ENCODE peak calls at places on chromosome 9, in nine cellular contexts. T is sciatic nerve; J is chondrocyte; R is hippocampal formation; D is AG20443; M is effector memory CD8-positive, alpha-beta T cell; X is DMS153; Y is anterior cingulate cortex; V is lower leg skin. O is an unnamed sample.

GRCh38 chr9:100028201-100028784 is 70.5 kb downstream of the ERP44 start:
- DNase-seq in T (peak), J (no peak), R (peak), D (peak), M (peak), X (peak), Y (peak), V (peak), O (peak)

GRCh38 chr9:134346151-134346550 is 19.9 kb downstream of the RXRA start:
- DNase-seq in T (no peak), J (no peak), R (no peak), D (peak), M (no peak), X (no peak), Y (no peak), V (no peak), O (no peak)

GRCh38 chr9:133701321-133701980 is 36.7 kb downstream of the SARDH start:
- DNase-seq in T (peak), J (peak), R (peak), D (no peak), M (peak), X (no peak), Y (peak), V (no peak), O (no peak)

GRCh38 chr9:111456536-111456935 is 27.6 kb downstream of the ECPAS start:
- DNase-seq in T (no peak), J (no peak), R (no peak), D (no peak), M (no peak), X (no peak), Y (no peak), V (no peak), O (no peak)

GRCh38 chr9:129414377-129415021 is 206.4 kb downstream of the C9orf50 start:
- DNase-seq in T (peak), J (no peak), R (no peak), D (peak), M (no peak), X (no peak), Y (no peak), V (peak), O (no peak)

GRCh38 chr9:69171049-69171448 is 3.0 kb upstream of the TJP2 start:
- DNase-seq in T (no peak), J (no peak), R (no peak), D (no peak), M (no peak), X (no peak), Y (no peak), V (peak), O (no peak)

GRCh38 chr9:91884746-91885687 is 65.0 kb downstream of the ROR2 start:
- DNase-seq in T (no peak), J (no peak), R (no peak), D (no peak), M (no peak), X (no peak), Y (no peak), V (no peak), O (no peak)

GRCh38 chr9:108867829-108868228 is 5.8 kb downstream of the ACTL7A start:
- DNase-seq in T (no peak), J (no peak), R (no peak), D (no peak), M (no peak), X (no peak), Y (no peak), V (no peak), O (no peak)

GRCh38 chr9:70418822-70419545 is 4.5 kb upstream of the KLF9 start:
- DNase-seq in T (peak), J (peak), R (peak), D (peak), M (peak), X (peak), Y (peak), V (peak), O (peak)

O was measured in GF-D8.